ENCODE peak calls at places on chromosomes 13 and 19, in seven cellular contexts. J, R, F, X, P, I and L are unnamed samples.

GRCh38 chr13:83498045-83498444 is 384.2 kb downstream of the SLITRK1 start:
- DNase-seq in R (no peak), P (no peak), F (no peak), J (no peak), X (no peak), I (no peak), L (no peak)

GRCh38 chr13:71395053-71395452 is 472.0 kb downstream of the DACH1 start:
- DNase-seq in R (no peak), I (no peak), F (no peak), J (no peak), X (no peak), P (no peak), L (no peak)

GRCh38 chr13:30718661-30719520 is 16.5 kb upstream of the ALOX5AP start:
- DNase-seq in J (no peak), R (no peak), I (no peak), F (no peak), P (peak; percentile 64), X (no peak), L (no peak)

GRCh38 chr13:44719857-44720671 is 143.9 kb upstream of the TSC22D1 start:
- DNase-seq in P (peak; percentile 71), I (no peak), F (no peak), J (no peak), R (no peak), X (no peak), L (no peak)

GRCh38 chr13:52921194-52921593 is 72.8 kb upstream of the PCDH8 start:
- DNase-seq in R (no peak), X (no peak), I (no peak), P (no peak), F (no peak), J (no peak), L (no peak)

GRCh38 chr19:1789282-1790020 is 22.6 kb downstream of the ATP8B3 start:
- DNase-seq in P (no peak), R (no peak), F (no peak), J (no peak), X (no peak), I (no peak), L (no peak)

GRCh38 chr13:60379837-60380236 is 17.2 kb upstream of the TDRD3 start:
- DNase-seq in F (no peak), J (no peak), I (no peak), X (no peak), P (no peak), R (no peak), L (no peak)

GRCh38 chr13:33341861-33342452 is 56.4 kb upstream of the STARD13 start:
- DNase-seq in X (no peak), R (no peak), J (no peak), P (no peak), I (no peak), F (no peak), L (no peak)

GRCh38 chr13:110506859-110507566 is 54.5 kb downstream of the RAB20 start:
- DNase-seq in R (no peak), F (no peak), X (no peak), J (peak; percentile 86), I (no peak), P (no peak), L (peak; percentile 82)

GRCh38 chr13:28137556-28137955 is 789 bp upstream of the PAN3 start:
- DNase-seq in X (no peak), P (no peak), F (no peak), J (no peak), I (no peak), R (no peak), L (no peak)

GRCh38 chr13:78121459-78122348 is 203.1 kb upstream of the EDNRB start:
- DNase-seq in P (peak; percentile 14), R (peak; percentile 51), F (peak; percentile 5), J (no peak), I (no peak), X (peak; percentile 75), L (peak; percentile 73)

GRCh38 chr19:40721140-40721486 is 4.2 kb downstream of the ITPKC start:
- DNase-seq in X (no peak), P (no peak), R (no peak), I (no peak), F (no peak), J (no peak), L (no peak)

GRCh38 chr13:63198076-63198475 is 1782.4 kb upstream of the PCDH20 start:
- DNase-seq in I (no peak), J (peak; percentile 77), X (no peak), P (no peak), R (no peak), F (no peak), L (no peak)

GRCh38 chr13:61880576-61881283 is 465.1 kb upstream of the PCDH20 start:
- DNase-seq in P (no peak), R (peak; percentile 37), J (no peak), F (no peak), I (no peak), X (peak; percentile 97), L (peak; percentile 65)